ENCODE peak calls at places on chromosomes 2 and 18, in nine cellular contexts. One of them, this sample, is unnamed.

GRCh38 chr18:68438983-68439382 is 275.9 kb downstream of the TMX3 start:
- DNase-seq in mesendoderm: peak; percentile 84
- DNase-seq in neuronal stem cell: peak; percentile 21
- DNase-seq in GM12878: no peak
- DNase-seq in GM23248: peak; percentile 91
- DNase-seq in endothelial cell of umbilical vein: no peak
- DNase-seq in IMR-90: peak; percentile 81
- DNase-seq in kidney: no peak
- DNase-seq in HCT116: no peak
- DNase-seq in this sample: peak; percentile 58

GRCh38 chr2:127843677-127844076 is 14.3 kb downstream of the POLR2D start:
- DNase-seq in IMR-90: no peak
- DNase-seq in GM12878: no peak
- DNase-seq in neuronal stem cell: no peak
- DNase-seq in endothelial cell of umbilical vein: no peak
- DNase-seq in GM23248: no peak
- DNase-seq in HCT116: no peak
- DNase-seq in mesendoderm: no peak
- DNase-seq in kidney: no peak
- DNase-seq in this sample: no peak

GRCh38 chr2:160295519-160296231 is 95.6 kb upstream of the ITGB6 start:
- DNase-seq in mesendoderm: no peak
- DNase-seq in kidney: no peak
- DNase-seq in HCT116: no peak
- DNase-seq in GM12878: no peak
- DNase-seq in IMR-90: no peak
- DNase-seq in GM23248: no peak
- DNase-seq in endothelial cell of umbilical vein: no peak
- DNase-seq in neuronal stem cell: no peak
- DNase-seq in this sample: no peak

GRCh38 chr2:174753038-174753633 is 11.1 kb downstream of the CHRNA1 start:
- DNase-seq in endothelial cell of umbilical vein: no peak
- DNase-seq in GM23248: no peak
- DNase-seq in neuronal stem cell: no peak
- DNase-seq in IMR-90: no peak
- DNase-seq in kidney: no peak
- DNase-seq in HCT116: no peak
- DNase-seq in GM12878: peak; percentile 27
- DNase-seq in mesendoderm: no peak
- DNase-seq in this sample: no peak

GRCh38 chr18:12302391-12303147 is 5.5 kb upstream of the TUBB6 start:
- DNase-seq in neuronal stem cell: no peak
- DNase-seq in mesendoderm: no peak
- DNase-seq in GM23248: no peak
- DNase-seq in IMR-90: no peak
- DNase-seq in kidney: no peak
- DNase-seq in HCT116: no peak
- DNase-seq in endothelial cell of umbilical vein: no peak
- DNase-seq in GM12878: no peak
- DNase-seq in this sample: no peak

GRCh38 chr2:27083410-27084296 is 2.9 kb upstream of the KHK start:
- DNase-seq in IMR-90: no peak
- DNase-seq in endothelial cell of umbilical vein: no peak
- DNase-seq in kidney: peak; percentile 79
- DNase-seq in GM12878: no peak
- DNase-seq in mesendoderm: peak; percentile 23
- DNase-seq in neuronal stem cell: no peak
- DNase-seq in GM23248: no peak
- DNase-seq in HCT116: no peak
- DNase-seq in this sample: no peak

GRCh38 chr2:216350214-216350789 is 22.0 kb downstream of the MARCHF4 start:
- DNase-seq in IMR-90: peak; percentile 81
- DNase-seq in mesendoderm: no peak
- DNase-seq in HCT116: no peak
- DNase-seq in GM23248: peak; percentile 84
- DNase-seq in GM12878: no peak
- DNase-seq in neuronal stem cell: no peak
- DNase-seq in endothelial cell of umbilical vein: peak; percentile 30
- DNase-seq in kidney: no peak
- DNase-seq in this sample: no peak

GRCh38 chr18:32930695-32931301 is 158.0 kb upstream of the KLHL14 start:
- DNase-seq in GM23248: peak; percentile 78
- DNase-seq in kidney: no peak
- DNase-seq in endothelial cell of umbilical vein: peak; percentile 47
- DNase-seq in neuronal stem cell: peak; percentile 9
- DNase-seq in mesendoderm: peak; percentile 52
- DNase-seq in GM12878: no peak
- DNase-seq in HCT116: peak; percentile 2
- DNase-seq in IMR-90: peak; percentile 60
- DNase-seq in this sample: no peak

GRCh38 chr2:240322231-240322955 is 113.1 kb upstream of the GPC1 start:
- DNase-seq in mesendoderm: no peak
- DNase-seq in kidney: peak; percentile 77
- DNase-seq in GM12878: no peak
- DNase-seq in endothelial cell of umbilical vein: no peak
- DNase-seq in IMR-90: peak; percentile 55
- DNase-seq in GM23248: peak; percentile 23
- DNase-seq in neuronal stem cell: no peak
- DNase-seq in HCT116: no peak
- DNase-seq in this sample: peak; percentile 31

GRCh38 chr2:240467659-240468299 is 32.3 kb downstream of the GPC1 start:
- DNase-seq in IMR-90: no peak
- DNase-seq in GM12878: no peak
- DNase-seq in neuronal stem cell: no peak
- DNase-seq in endothelial cell of umbilical vein: no peak
- DNase-seq in mesendoderm: no peak
- DNase-seq in GM23248: no peak
- DNase-seq in kidney: peak; percentile 63
- DNase-seq in HCT116: no peak
- DNase-seq in this sample: peak; percentile 58

GRCh38 chr2:14903709-14904374 is 271.3 kb downstream of the LRATD1 start:
- DNase-seq in HCT116: peak; percentile 39
- DNase-seq in endothelial cell of umbilical vein: no peak
- DNase-seq in IMR-90: no peak
- DNase-seq in mesendoderm: peak; percentile 87
- DNase-seq in neuronal stem cell: peak; percentile 18
- DNase-seq in kidney: no peak
- DNase-seq in GM23248: no peak
- DNase-seq in GM12878: peak; percentile 5
- DNase-seq in this sample: peak; percentile 94

GRCh38 chr2:203732072-203732952 is 25.9 kb downstream of the CD28 start:
- DNase-seq in IMR-90: no peak
- DNase-seq in HCT116: no peak
- DNase-seq in endothelial cell of umbilical vein: no peak
- DNase-seq in neuronal stem cell: no peak
- DNase-seq in GM12878: no peak
- DNase-seq in mesendoderm: no peak
- DNase-seq in kidney: no peak
- DNase-seq in GM23248: no peak
- DNase-seq in this sample: no peak

GRCh38 chr2:150555957-150556356 is 68.5 kb upstream of the RND3 start:
- DNase-seq in mesendoderm: no peak
- DNase-seq in kidney: no peak
- DNase-seq in GM23248: no peak
- DNase-seq in endothelial cell of umbilical vein: no peak
- DNase-seq in GM12878: no peak
- DNase-seq in neuronal stem cell: no peak
- DNase-seq in IMR-90: no peak
- DNase-seq in HCT116: no peak
- DNase-seq in this sample: no peak

GRCh38 chr2:136985044-136985443 is 219.7 kb downstream of the THSD7B start:
- DNase-seq in endothelial cell of umbilical vein: no peak
- DNase-seq in GM12878: no peak
- DNase-seq in GM23248: peak; percentile 8
- DNase-seq in IMR-90: no peak
- DNase-seq in neuronal stem cell: no peak
- DNase-seq in kidney: no peak
- DNase-seq in mesendoderm: peak; percentile 67
- DNase-seq in HCT116: no peak
- DNase-seq in this sample: peak; percentile 56

GRCh38 chr2:175233135-175233719 is 51.7 kb upstream of the ATP5MC3 start:
- DNase-seq in neuronal stem cell: no peak
- DNase-seq in kidney: no peak
- DNase-seq in HCT116: no peak
- DNase-seq in endothelial cell of umbilical vein: no peak
- DNase-seq in IMR-90: peak; percentile 89
- DNase-seq in GM23248: peak; percentile 24
- DNase-seq in GM12878: no peak
- DNase-seq in mesendoderm: no peak
- DNase-seq in this sample: no peak

GRCh38 chr2:5479265-5479928 is 212.8 kb upstream of the SOX11 start:
- DNase-seq in kidney: no peak
- DNase-seq in IMR-90: no peak
- DNase-seq in GM23248: no peak
- DNase-seq in endothelial cell of umbilical vein: no peak
- DNase-seq in neuronal stem cell: peak; percentile 35
- DNase-seq in GM12878: no peak
- DNase-seq in mesendoderm: peak; percentile 75
- DNase-seq in HCT116: no peak
- DNase-seq in this sample: peak; percentile 68

GRCh38 chr2:16653083-16653375 is 12.6 kb downstream of the CYRIA start:
- DNase-seq in GM12878: no peak
- DNase-seq in neuronal stem cell: no peak
- DNase-seq in mesendoderm: no peak
- DNase-seq in IMR-90: no peak
- DNase-seq in endothelial cell of umbilical vein: no peak
- DNase-seq in kidney: peak; percentile 86
- DNase-seq in HCT116: no peak
- DNase-seq in GM23248: no peak
- DNase-seq in this sample: peak; percentile 41

GRCh38 chr2:224930124-224930523 is 112.1 kb downstream of the DOCK10 start:
- DNase-seq in neuronal stem cell: no peak
- DNase-seq in IMR-90: no peak
- DNase-seq in GM12878: no peak
- DNase-seq in endothelial cell of umbilical vein: no peak
- DNase-seq in mesendoderm: no peak
- DNase-seq in GM23248: no peak
- DNase-seq in kidney: no peak
- DNase-seq in HCT116: no peak
- DNase-seq in this sample: no peak

GRCh38 chr18:45806226-45806625 is 19.2 kb upstream of the SIGLEC15 start:
- DNase-seq in HCT116: no peak
- DNase-seq in IMR-90: peak; percentile 83
- DNase-seq in kidney: no peak
- DNase-seq in mesendoderm: no peak
- DNase-seq in GM23248: peak; percentile 59
- DNase-seq in GM12878: no peak
- DNase-seq in endothelial cell of umbilical vein: peak; percentile 47
- DNase-seq in neuronal stem cell: no peak
- DNase-seq in this sample: no peak

GRCh38 chr2:232219496-232219870 is 159.1 kb upstream of the ALPP start:
- DNase-seq in endothelial cell of umbilical vein: peak; percentile 27
- DNase-seq in neuronal stem cell: no peak
- DNase-seq in kidney: no peak
- DNase-seq in HCT116: no peak
- DNase-seq in mesendoderm: no peak
- DNase-seq in GM12878: no peak
- DNase-seq in IMR-90: no peak
- DNase-seq in GM23248: no peak
- DNase-seq in this sample: no peak

GRCh38 chr2:206858972-206859739 is 80.2 kb upstream of the CPO start:
- DNase-seq in GM23248: no peak
- DNase-seq in neuronal stem cell: no peak
- DNase-seq in GM12878: no peak
- DNase-seq in kidney: no peak
- DNase-seq in endothelial cell of umbilical vein: no peak
- DNase-seq in mesendoderm: no peak
- DNase-seq in IMR-90: no peak
- DNase-seq in HCT116: no peak
- DNase-seq in this sample: no peak

GRCh38 chr2:64793701-64794100 is 140.0 kb upstream of the SERTAD2 start:
- DNase-seq in GM12878: peak; percentile 19
- DNase-seq in HCT116: no peak
- DNase-seq in mesendoderm: no peak
- DNase-seq in neuronal stem cell: no peak
- DNase-seq in endothelial cell of umbilical vein: no peak
- DNase-seq in IMR-90: peak; percentile 39
- DNase-seq in GM23248: no peak
- DNase-seq in kidney: no peak
- DNase-seq in this sample: no peak

GRCh38 chr2:55052087-55053061 is 2.1 kb upstream of the RTN4 start:
- DNase-seq in HCT116: no peak
- DNase-seq in GM23248: no peak
- DNase-seq in mesendoderm: no peak
- DNase-seq in kidney: no peak
- DNase-seq in neuronal stem cell: no peak
- DNase-seq in IMR-90: peak; percentile 84
- DNase-seq in endothelial cell of umbilical vein: no peak
- DNase-seq in GM12878: no peak
- DNase-seq in this sample: no peak
- H3K9ac ChIP-seq in HCT116: peak overlapping the region; percentile 97
- H3K9ac ChIP-seq in GM23248: no peak overlapping the region
- H3K9ac ChIP-seq in mesendoderm: no peak overlapping the region
- H3K9ac ChIP-seq in kidney: peak overlapping the region; percentile 37
- H3K9ac ChIP-seq in neuronal stem cell: no peak overlapping the region
- H3K9ac ChIP-seq in IMR-90: peak overlapping the region; percentile 35
- H3K9ac ChIP-seq in endothelial cell of umbilical vein: peak overlapping the region; percentile 97
- H3K9ac ChIP-seq in GM12878: no peak overlapping the region
- H3K9ac ChIP-seq in this sample: peak overlapping the region; percentile 80

GRCh38 chr18:58223717-58224424 is 179.8 kb downstream of the NEDD4L start:
- DNase-seq in GM23248: peak; percentile 97
- DNase-seq in endothelial cell of umbilical vein: peak; percentile 98
- DNase-seq in HCT116: peak; percentile 76
- DNase-seq in GM12878: no peak
- DNase-seq in mesendoderm: peak; percentile 51
- DNase-seq in neuronal stem cell: no peak
- DNase-seq in kidney: peak; percentile 71
- DNase-seq in IMR-90: peak; percentile 96
- DNase-seq in this sample: no peak
- H3K4me3 ChIP-seq in GM23248: peak overlapping the region; percentile 28
- H3K4me3 ChIP-seq in endothelial cell of umbilical vein: no peak overlapping the region
- H3K4me3 ChIP-seq in HCT116: peak overlapping the region; percentile 24
- H3K4me3 ChIP-seq in GM12878: no peak overlapping the region
- H3K4me3 ChIP-seq in mesendoderm: no peak overlapping the region
- H3K4me3 ChIP-seq in neuronal stem cell: no peak overlapping the region
- H3K4me3 ChIP-seq in kidney: peak overlapping the region; percentile 51
- H3K4me3 ChIP-seq in IMR-90: no peak overlapping the region
- H3K4me3 ChIP-seq in this sample: no peak overlapping the region

GRCh38 chr2:45678791-45679348 is 27.4 kb downstream of the PRKCE start:
- DNase-seq in endothelial cell of umbilical vein: no peak
- DNase-seq in kidney: no peak
- DNase-seq in neuronal stem cell: no peak
- DNase-seq in IMR-90: no peak
- DNase-seq in mesendoderm: no peak
- DNase-seq in GM23248: no peak
- DNase-seq in GM12878: no peak
- DNase-seq in HCT116: no peak
- DNase-seq in this sample: no peak
- H3K27ac ChIP-seq in endothelial cell of umbilical vein: no peak overlapping the region
- H3K27ac ChIP-seq in kidney: no peak overlapping the region
- H3K27ac ChIP-seq in neuronal stem cell: no peak overlapping the region
- H3K27ac ChIP-seq in IMR-90: no peak overlapping the region
- H3K27ac ChIP-seq in mesendoderm: no peak overlapping the region
- H3K27ac ChIP-seq in GM23248: no peak overlapping the region
- H3K27ac ChIP-seq in GM12878: no peak overlapping the region
- H3K27ac ChIP-seq in HCT116: no peak overlapping the region
- H3K27ac ChIP-seq in this sample: no peak overlapping the region

DNA sequence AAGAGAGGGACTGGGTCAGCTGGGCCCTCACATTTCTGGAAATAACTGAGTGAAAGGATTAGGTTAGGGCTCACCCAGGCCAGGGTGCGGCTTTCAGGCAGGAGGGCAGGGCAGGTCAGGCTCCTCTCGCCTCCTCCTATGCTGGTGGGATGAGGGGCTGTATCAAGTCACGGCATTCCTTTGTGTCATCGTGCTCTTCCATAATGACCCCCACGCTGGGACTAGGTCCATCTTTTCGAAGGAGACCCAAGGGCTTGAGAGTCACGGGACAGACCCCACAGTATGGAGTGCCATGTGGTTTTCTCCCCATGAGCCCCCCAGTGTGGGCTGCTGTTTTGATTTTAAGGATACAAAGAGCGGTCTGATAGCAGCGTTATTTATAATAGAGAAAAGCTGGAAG is 137.8 kb upstream of the COPS8 start:
- DNase-seq in IMR-90: no peak
- DNase-seq in mesendoderm: no peak
- DNase-seq in GM12878: no peak
- DNase-seq in kidney: no peak
- DNase-seq in GM23248: no peak
- DNase-seq in endothelial cell of umbilical vein: no peak
- DNase-seq in HCT116: no peak
- DNase-seq in neuronal stem cell: no peak
- DNase-seq in this sample: peak; percentile 10
- H3K9ac ChIP-seq in IMR-90: no peak overlapping the region
- H3K9ac ChIP-seq in mesendoderm: no peak overlapping the region
- H3K9ac ChIP-seq in GM12878: no peak overlapping the region
- H3K9ac ChIP-seq in kidney: no peak overlapping the region
- H3K9ac ChIP-seq in GM23248: no peak overlapping the region
- H3K9ac ChIP-seq in endothelial cell of umbilical vein: no peak overlapping the region
- H3K9ac ChIP-seq in HCT116: no peak overlapping the region
- H3K9ac ChIP-seq in neuronal stem cell: no peak overlapping the region
- H3K9ac ChIP-seq in this sample: no peak overlapping the region

This sample was measured in endodermal cell.